ENCODE peak calls at places on chromosome 9, in four cellular contexts. T is K562, C is IMR-90, D is right lobe of liver. W is an unnamed sample.

GRCh38 chr9:116327702-116328440 is 174.3 kb downstream of the PAPPA start:
- DNase-seq in T (no peak), D (no peak), C (peak; percentile 69), W (peak; percentile 28)

GRCh38 chr9:127589955-127590370 is 22.1 kb upstream of the STXBP1 start:
- DNase-seq in C (peak; percentile 77), D (peak; percentile 50), T (peak; percentile 78), W (peak; percentile 81)

GRCh38 chr9:122806661-122807060 is 6.7 kb downstream of the OR1K1 start:
- DNase-seq in T (no peak), D (no peak), C (no peak), W (no peak)

GRCh38 chr9:130498298-130498917 is 53.6 kb downstream of the ASS1 start:
- DNase-seq in D (peak; percentile 60), C (no peak), T (peak; percentile 55), W (peak; percentile 32)

GRCh38 chr9:124013263-124014211 is 2.0 kb downstream of the LHX2 start:
- DNase-seq in D (peak; percentile 21), C (no peak), T (no peak), W (no peak)

GRCh38 chr9:107615325-107615724 is 125.8 kb upstream of the KLF4 start:
- DNase-seq in D (no peak), T (no peak), C (peak; percentile 24), W (no peak)

GRCh38 chr9:108543251-108543768 is 312.5 kb downstream of the ACTL7B start:
- DNase-seq in C (peak; percentile 53), T (no peak), D (no peak), W (no peak)

GRCh38 chr9:130001185-130001584 is 41.8 kb downstream of the FNBP1 start:
- DNase-seq in D (no peak), T (no peak), C (no peak), W (no peak)

GRCh38 chr9:128781186-128782070 is 5.6 kb upstream of the TBC1D13 start:
- DNase-seq in T (no peak), C (no peak), D (no peak), W (no peak)

GRCh38 chr9:83299094-83299493 is 236.2 kb upstream of the RASEF start:
- DNase-seq in D (no peak), C (no peak), T (no peak), W (no peak)

GRCh38 chr9:76586555-76587314 is 127.8 kb downstream of the GCNT1 start:
- DNase-seq in D (no peak), T (no peak), C (no peak), W (no peak)

GRCh38 chr9:127785023-127785932 is 556 bp upstream of the CDK9 start:
- DNase-seq in D (peak; percentile 90), C (peak; percentile 64), T (peak; percentile 88), W (peak; percentile 87)

GRCh38 chr9:31314241-31314640 is 1070.2 kb upstream of the ACO1 start:
- DNase-seq in T (no peak), D (no peak), C (no peak), W (no peak)

GRCh38 chr9:137150485-137151060 is 11.6 kb downstream of the GRIN1 start:
- DNase-seq in C (no peak), D (no peak), T (no peak), W (peak; percentile 77)

GRCh38 chr9:99241106-99241505 is 19.0 kb downstream of the SEC61B start:
- DNase-seq in D (no peak), C (no peak), T (no peak), W (no peak)

GRCh38 chr9:97845130-97845529 is 7.9 kb upstream of the FOXE1 start:
- DNase-seq in D (no peak), T (no peak), C (peak; percentile 22), W (no peak)

GRCh38 chr9:7117676-7118561 is 360.1 kb downstream of the KDM4C start:
- DNase-seq in T (no peak), D (no peak), C (peak; percentile 58), W (no peak)

GRCh38 chr9:130461218-130461630 is 16.5 kb downstream of the ASS1 start:
- DNase-seq in C (peak; percentile 12), T (peak; percentile 81), D (peak; percentile 65), W (peak; percentile 74)

GRCh38 chr9:129006328-129007034 is 21.6 kb downstream of the SH3GLB2 start:
- DNase-seq in T (peak; percentile 86), C (peak; percentile 65), D (peak; percentile 52), W (peak; percentile 87)

GRCh38 chr9:4353236-4353635 is 53.4 kb upstream of the GLIS3 start:
- DNase-seq in T (no peak), D (no peak), C (no peak), W (no peak)

GRCh38 chr9:112433715-112434392 is 52.8 kb upstream of the KIAA1958 start:
- DNase-seq in C (no peak), T (no peak), D (no peak), W (no peak)

GRCh38 chr9:97984188-97985057 is 1.3 kb downstream of the ANP32B start:
- DNase-seq in D (peak; percentile 85), T (peak; percentile 78), C (peak; percentile 78), W (peak; percentile 76)

GRCh38 chr9:479316-479715 is 264.7 kb downstream of the DOCK8 start:
- DNase-seq in C (no peak), T (no peak), D (no peak), W (no peak)

GRCh38 chr9:68643901-68644809 is 60.9 kb upstream of the PIP5K1B start:
- DNase-seq in D (no peak), T (peak; percentile 14), C (no peak), W (no peak)

GRCh38 chr9:89808076-89808701 is 203.4 kb downstream of the GADD45G start:
- DNase-seq in D (no peak), C (no peak), T (no peak), W (peak; percentile 57)

GRCh38 chr9:81535542-81536241 is 153.7 kb downstream of the TLE1 start:
- DNase-seq in C (peak; percentile 83), D (no peak), T (no peak), W (no peak)

GRCh38 chr9:91775011-91775707 is 174.9 kb downstream of the ROR2 start:
- DNase-seq in C (peak; percentile 58), T (peak; percentile 79), D (peak; percentile 54), W (peak; percentile 78)

GRCh38 chr9:86724528-86724927 is 222.8 kb downstream of the GAS1 start:
- DNase-seq in D (no peak), C (no peak), T (no peak), W (no peak)

GRCh38 chr9:137237759-137238726 is 3.0 kb upstream of the TUBB4B start:
- DNase-seq in C (no peak), T (no peak), D (no peak), W (peak; percentile 82)

GRCh38 chr9:77648458-77649108 is 461 bp upstream of the GNA14 start:
- DNase-seq in D (peak; percentile 76), C (no peak), T (no peak), W (peak; percentile 59)

GRCh38 chr9:19470567-19470966 is 61.8 kb downstream of the ACER2 start:
- DNase-seq in T (no peak), C (no peak), D (no peak), W (no peak)

GRCh38 chr9:133874061-133874638 is 118.0 kb downstream of the VAV2 start:
- DNase-seq in C (peak; percentile 70), D (no peak), T (no peak), W (no peak)

GRCh38 chr9:19683715-19684114 is 105.1 kb downstream of the SLC24A2 start:
- DNase-seq in D (no peak), T (no peak), C (no peak), W (no peak)

GRCh38 chr9:117825609-117826347 is 121.6 kb downstream of the TLR4 start:
- DNase-seq in C (no peak), T (no peak), D (no peak), W (no peak)

GRCh38 chr9:9949368-9949767 is 663.4 kb downstream of the PTPRD start:
- DNase-seq in C (no peak), D (no peak), T (no peak), W (no peak)

GRCh38 chr9:108142504-108143201 is 653.1 kb upstream of the KLF4 start:
- DNase-seq in T (no peak), C (peak; percentile 50), D (peak; percentile 30), W (peak; percentile 88)

GRCh38 chr9:13118294-13118693 is 161.2 kb downstream of the MPDZ start:
- DNase-seq in T (no peak), C (no peak), D (no peak), W (no peak)

DNA sequence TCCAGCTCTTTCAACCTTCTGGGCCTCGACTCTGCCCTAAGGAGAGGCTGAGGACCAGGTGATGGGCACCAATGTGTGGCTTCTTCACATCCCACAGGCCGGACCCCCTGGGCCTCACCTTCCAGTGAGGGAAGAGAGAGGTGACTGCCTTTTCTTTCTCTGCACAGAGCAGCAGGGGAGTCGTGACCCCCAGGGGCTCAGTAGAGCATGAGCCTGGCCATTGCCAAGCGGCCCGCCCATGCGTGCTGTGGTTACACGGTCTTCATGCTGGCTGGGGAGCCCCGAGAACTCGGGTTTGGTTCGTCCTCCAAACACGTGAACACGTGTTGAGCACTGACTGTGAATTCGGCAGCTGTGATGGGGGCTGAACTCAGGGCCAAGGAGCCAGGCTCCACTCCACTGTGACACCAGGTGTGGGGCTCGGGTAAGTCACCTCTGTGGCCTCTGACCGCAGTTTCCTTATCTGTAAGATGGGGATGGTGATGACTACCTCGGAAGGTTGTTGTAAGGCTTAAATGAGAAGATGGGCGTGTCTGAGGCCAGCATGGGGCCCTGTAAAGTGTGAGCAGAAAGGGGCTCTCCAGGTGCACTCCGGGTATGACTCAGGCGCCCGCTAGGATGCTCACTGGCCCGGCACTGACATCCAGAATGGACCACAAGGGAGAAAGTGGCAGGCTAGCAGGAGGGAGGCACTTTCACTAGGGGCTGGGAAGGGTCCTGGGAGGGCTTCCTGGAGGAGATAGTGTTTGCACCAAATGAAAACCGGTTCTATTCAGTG is 13.4 kb upstream of the GRHPR start:
- DNase-seq in D (no peak), C (no peak), T (peak; percentile 76), W (no peak)
- H3K4me1 ChIP-seq in D (no peaks in the 10 kb centered on the region), C (no peaks in the 10 kb centered on the region), T (peaks cover 19% of the 10 kb centered on the region), W (peaks cover 15% of the 10 kb centered on the region)

GRCh38 chr9:14318934-14319513 is 5.1 kb upstream of the NFIB start:
- DNase-seq in D (no peak), T (no peak), C (no peak), W (no peak)
- TF ChIP-seq POLR2A in D (no peak), T (no peak), C (no peak), W (no peak)

GRCh38 chr9:21889673-21890072 is 87.2 kb downstream of the MTAP start:
- DNase-seq in C (no peak), T (no peak), D (no peak), W (no peak)
- H3K9me3 ChIP-seq in C (no peaks in the 10 kb centered on the region), T (no peaks in the 10 kb centered on the region), D (no peaks in the 10 kb centered on the region), W (no peaks in the 10 kb centered on the region)

GRCh38 chr9:121587863-121588262 is 63.6 kb upstream of the DAB2IP start:
- DNase-seq in C (no peak), D (no peak), T (no peak), W (no peak)

GRCh38 chr9:121593066-121593465 is 58.4 kb upstream of the DAB2IP start:
- DNase-seq in C (no peak), D (no peak), T (no peak), W (no peak)

GRCh38 chr9:121592265-121592664 is 59.2 kb upstream of the DAB2IP start:
- DNase-seq in C (no peak), T (no peak), D (no peak), W (no peak)

GRCh38 chr9:121584421-121584820 is 67.0 kb upstream of the DAB2IP start:
- DNase-seq in C (peak; percentile 60), D (no peak), T (no peak), W (no peak)

DNA sequence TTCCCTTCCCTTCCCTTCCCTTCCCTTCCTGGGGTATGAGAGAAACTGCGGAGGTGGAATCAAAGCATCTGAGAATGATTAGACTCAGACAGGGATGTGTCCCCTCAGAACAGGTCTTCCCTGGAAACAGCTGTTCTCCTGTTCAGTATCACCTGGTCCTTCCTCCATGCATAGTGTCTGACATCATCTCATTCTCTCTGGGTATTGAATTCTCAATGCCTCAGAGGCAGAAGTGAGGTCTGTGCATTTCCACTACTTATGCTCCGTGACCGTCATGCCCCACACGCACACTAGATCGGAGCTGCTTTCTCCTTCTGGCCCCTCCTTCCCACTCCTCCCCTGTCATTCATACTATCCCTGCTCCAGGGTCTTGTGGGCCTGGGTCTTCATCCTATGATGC is 61.5 kb upstream of the DAB2IP start:
- DNase-seq in T (no peak), D (no peak), C (no peak), W (no peak)
- H3K4me1 ChIP-seq in T (no peaks in the 10 kb centered on the region), D (no peaks in the 10 kb centered on the region), C (peaks cover 5% of the 10 kb centered on the region), W (no peaks in the 10 kb centered on the region)

W was measured in testis.